ENCODE peak calls at places on chromosome 1, in four cellular contexts. Q, E, N and J are unnamed samples.

GRCh38 chr1:116574581-116575291 is 3.9 kb upstream of the CD58 start:
- DNase-seq in N (no peak), E (peak), Q (peak), J (no peak)

GRCh38 chr1:68166348-68166747 is 66.0 kb downstream of the WLS start:
- DNase-seq in Q (no peak), E (no peak), N (no peak), J (no peak)

GRCh38 chr1:183956559-183957188 is 80.9 kb downstream of the COLGALT2 start:
- DNase-seq in Q (peak), N (peak), E (peak), J (peak)

GRCh38 chr1:40822890-40823289 is 39.3 kb downstream of the CITED4 start:
- DNase-seq in N (no peak), Q (no peak), E (no peak), J (no peak)

GRCh38 chr1:203166192-203166940 is 9.3 kb downstream of the MYBPH start:
- DNase-seq in Q (peak), E (no peak), N (no peak), J (no peak)

GRCh38 chr1:22886211-22886610 is 86.5 kb downstream of the LACTBL1 start:
- DNase-seq in E (peak), N (peak), Q (peak), J (no peak)

GRCh38 chr1:115168026-115168425 is 78.7 kb upstream of the TSPAN2 start:
- DNase-seq in N (no peak), E (no peak), Q (no peak), J (no peak)

GRCh38 chr1:198155253-198155652 is 1.5 kb upstream of the NEK7 start:
- DNase-seq in E (peak), N (no peak), Q (peak), J (no peak)

GRCh38 chr1:45340816-45341215 is 576 bp upstream of the MUTYH start:
- DNase-seq in N (no peak), Q (peak), E (peak), J (no peak)

GRCh38 chr1:150484861-150485260 is 2.4 kb upstream of the TARS2 start:
- DNase-seq in N (no peak), E (peak), Q (peak), J (no peak)

GRCh38 chr1:72362538-72362937 is 80.2 kb upstream of the NEGR1 start:
- DNase-seq in Q (no peak), E (no peak), N (no peak), J (no peak)

GRCh38 chr1:55275976-55276375 is 60.8 kb upstream of the USP24 start:
- DNase-seq in N (no peak), E (no peak), Q (peak), J (no peak)

GRCh38 chr1:98975113-98975512 is 29.5 kb downstream of the PLPPR5 start:
- DNase-seq in E (peak), N (no peak), Q (no peak), J (no peak)

GRCh38 chr1:206430031-206430983 is 40.0 kb upstream of the IKBKE start:
- DNase-seq in E (no peak), N (peak), Q (peak), J (no peak)

GRCh38 chr1:105326883-105327282 is 1577.2 kb downstream of the AMY1C start:
- DNase-seq in N (no peak), Q (no peak), E (no peak), J (no peak)

GRCh38 chr1:207822124-207822601 is 70.3 kb downstream of the CD46 start:
- DNase-seq in Q (no peak), N (no peak), E (no peak), J (no peak)

GRCh38 chr1:5975133-5975880 is 16.9 kb downstream of the NPHP4 start:
- DNase-seq in N (no peak), E (peak), Q (peak), J (no peak)

GRCh38 chr1:5972198-5972520 is 20.1 kb downstream of the NPHP4 start:
- DNase-seq in N (no peak), Q (no peak), E (no peak), J (no peak)

GRCh38 chr1:5971471-5972197 is 20.6 kb downstream of the NPHP4 start:
- DNase-seq in N (no peak), E (no peak), Q (no peak), J (peak)

GRCh38 chr1:5974631-5975030 is 17.6 kb downstream of the NPHP4 start:
- DNase-seq in N (no peak), Q (no peak), E (no peak), J (no peak)

GRCh38 chr1:5973771-5974170 is 18.5 kb downstream of the NPHP4 start:
- DNase-seq in E (no peak), Q (peak), N (no peak), J (no peak)
- TF ChIP-seq CTCF in E (no peak), Q (peak), N (no peak), J (no peak)

GRCh38 chr1:160307455-160307854 is 22.5 kb upstream of the PEX19 start:
- DNase-seq in N (no peak), Q (no peak), E (no peak), J (no peak)
- TF ChIP-seq CTCF in N (no peak), Q (no peak), E (no peak), J (no peak)

DNA sequence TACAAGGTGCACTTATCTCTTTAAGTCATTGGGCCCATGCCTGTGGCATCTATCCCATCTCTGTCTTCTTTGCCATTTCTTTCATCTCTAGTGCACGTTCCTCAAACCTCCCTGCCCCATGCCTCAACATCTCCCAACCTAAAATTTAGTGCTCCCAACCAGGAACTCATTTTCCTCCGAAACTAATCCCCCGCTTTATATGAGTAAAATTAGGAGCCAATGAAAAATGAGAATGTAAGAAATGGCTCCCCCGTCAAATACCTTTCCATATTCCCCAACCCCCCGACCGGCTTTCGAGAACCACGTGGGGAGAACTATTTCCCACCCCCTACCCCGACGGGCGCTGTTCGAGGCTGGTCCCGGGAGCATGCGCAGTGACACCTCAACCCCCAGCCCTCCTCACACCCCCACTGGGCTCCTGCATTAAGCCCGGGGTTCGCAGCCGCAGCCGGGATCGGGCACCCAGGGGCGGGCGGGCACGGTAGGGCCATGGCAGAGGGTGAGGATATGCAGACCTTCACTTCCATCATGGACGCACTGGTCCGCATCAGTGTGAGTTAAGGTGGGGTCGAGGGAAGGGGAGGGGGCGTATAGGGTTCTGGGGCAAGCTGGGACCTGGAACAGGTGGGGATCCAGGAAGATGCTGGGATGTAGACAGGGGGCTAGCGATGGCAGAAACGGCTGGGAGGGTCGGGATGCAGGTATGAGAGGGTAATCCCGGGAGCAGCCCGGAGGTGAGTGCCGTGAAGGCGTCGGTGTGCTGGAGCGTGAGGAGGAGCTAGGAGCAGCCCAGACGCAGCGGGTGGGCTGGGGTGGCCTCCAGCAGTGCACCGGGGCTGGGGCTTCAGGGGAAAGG is at the start of gene TRIM46:
- DNase-seq in N (no peak), E (peak), Q (peak), J (no peak)
- TF ChIP-seq CTCF in N (no peak), E (peak), Q (no peak), J (peak)

GRCh38 chr1:17759114-17759513 is 4.0 kb downstream of the ACTL8 start:
- DNase-seq in E (peak), N (no peak), Q (no peak), J (no peak)
- TF ChIP-seq CTCF in E (peak), N (peak), Q (peak), J (peak)

DNA sequence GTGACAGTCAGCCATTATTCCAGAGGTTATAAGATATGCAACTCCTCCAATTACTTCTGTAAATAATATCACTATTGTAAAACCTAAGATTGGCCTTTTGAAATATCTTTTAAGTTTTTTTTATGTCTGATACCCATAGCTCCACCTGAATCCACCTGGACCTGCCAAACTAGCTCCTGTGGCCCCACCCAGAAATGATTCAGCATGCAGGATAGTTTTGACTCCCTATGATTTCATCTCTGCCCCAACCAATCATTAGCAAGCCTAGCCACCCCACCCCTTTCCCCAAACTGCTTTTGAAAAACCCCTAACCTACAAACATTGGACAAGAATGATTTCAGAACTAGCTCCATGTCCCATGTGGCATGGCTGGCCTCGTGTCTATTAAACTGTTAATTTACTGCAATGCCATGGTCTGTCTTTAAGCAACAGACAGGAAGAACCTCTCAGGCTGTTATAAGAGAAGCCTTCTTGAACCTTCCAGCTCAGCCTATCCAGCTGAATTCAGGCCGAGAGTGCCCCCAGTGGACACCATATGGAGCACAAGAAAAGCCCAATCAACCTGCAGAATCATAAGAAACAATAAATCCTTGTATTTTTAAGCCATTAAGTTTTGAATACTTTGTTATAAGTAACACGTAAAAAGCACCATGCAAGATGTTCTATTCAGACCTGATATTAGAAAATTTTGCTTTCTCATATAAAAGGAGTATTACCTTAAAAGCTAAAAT is 263.0 kb upstream of the ZRANB2 start:
- DNase-seq in E (no peak), N (no peak), Q (no peak), J (no peak)
- TF ChIP-seq CTCF in E (peak), N (peak), Q (peak), J (no peak)

DNA sequence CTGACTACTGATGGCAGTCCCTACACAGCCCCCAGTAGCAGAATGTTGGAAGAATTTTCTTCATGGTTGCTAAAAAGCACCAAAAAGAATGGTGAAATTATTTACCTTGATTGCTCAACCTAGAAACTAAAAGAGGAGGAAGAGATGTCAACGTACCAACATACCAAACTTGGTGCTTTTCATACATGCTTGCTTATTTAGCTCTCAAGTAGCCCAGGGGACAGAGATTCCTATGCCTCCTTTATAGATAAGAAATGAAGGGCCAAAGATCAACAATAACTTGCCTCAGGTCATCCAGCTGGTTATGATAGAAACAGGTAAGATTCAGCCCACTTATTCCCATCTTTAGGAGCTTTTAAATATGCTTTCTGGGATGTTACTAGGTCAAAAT is 170.6 kb downstream of the PIGK start:
- DNase-seq in N (no peak), E (no peak), Q (no peak), J (no peak)
- TF ChIP-seq CTCF in N (no peak), E (no peak), Q (no peak), J (no peak)

GRCh38 chr1:166141969-166142368 is 24.8 kb downstream of the FAM78B start:
- DNase-seq in Q (no peak), E (no peak), N (no peak), J (no peak)
- TF ChIP-seq CTCF in Q (no peak), E (no peak), N (no peak), J (no peak)

DNA sequence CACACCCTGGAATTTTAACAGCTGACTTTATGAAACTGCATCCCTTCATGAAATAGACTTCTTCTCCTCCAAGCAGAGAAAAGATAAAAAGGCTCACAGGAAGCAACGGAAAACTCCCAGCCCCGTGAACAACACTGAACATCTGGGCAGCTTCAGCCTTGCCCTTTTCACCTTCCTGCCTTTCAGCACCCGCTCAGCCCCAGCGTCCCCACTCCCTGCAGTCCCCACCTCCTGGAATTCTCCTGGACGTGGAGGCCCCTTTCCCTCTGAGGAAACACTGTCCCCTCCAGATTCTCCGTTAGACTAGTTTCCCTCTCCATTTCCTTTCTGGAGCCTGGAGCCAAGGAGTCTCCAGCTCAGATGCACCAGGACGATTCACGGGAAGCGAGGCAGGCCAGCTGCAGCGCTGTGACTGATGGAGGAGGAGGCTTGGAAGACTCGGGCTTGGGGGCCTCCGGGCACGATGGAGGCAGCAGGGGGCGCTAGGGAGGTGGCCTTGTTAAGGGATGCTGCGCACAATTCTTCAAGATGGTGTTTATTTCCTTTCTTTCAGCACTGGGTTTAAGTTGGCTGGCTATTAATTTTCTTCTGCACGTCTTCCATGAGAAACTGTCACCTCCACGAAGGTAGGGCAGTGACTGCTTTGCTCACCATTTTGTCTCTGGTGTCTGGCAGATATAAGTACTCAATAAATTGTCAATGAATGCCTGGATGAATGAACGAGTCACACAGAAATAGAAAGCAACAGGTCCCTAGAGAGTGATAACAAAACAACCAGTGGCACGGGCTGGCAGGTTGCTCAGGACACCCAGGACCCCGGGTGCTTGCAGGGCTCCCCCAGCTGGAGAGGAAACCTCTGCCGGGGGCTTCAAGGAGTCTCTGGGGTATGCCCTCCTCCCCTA is 3.0 kb upstream of the MYOC start:
- DNase-seq in E (peak), Q (peak), N (no peak), J (peak)
- TF ChIP-seq CTCF in E (peak), Q (peak), N (peak), J (peak)

GRCh38 chr1:245858683-245859509 is 648.2 kb downstream of the SMYD3 start:
- DNase-seq in N (no peak), E (peak), Q (peak), J (no peak)
- TF ChIP-seq CTCF in N (peak), E (peak), Q (peak), J (no peak)